ENCODE peak calls at places on chromosome 18, in six cellular contexts. One of them, this sample, is unnamed.

GRCh38 chr18:54647176-54647575 is 56.1 kb downstream of the DYNAP start:
- DNase-seq in body of pancreas: peak; percentile 54
- DNase-seq in BE2C: no peak
- DNase-seq in skeletal muscle cell: no peak
- DNase-seq in AG04450: no peak
- DNase-seq in A549: peak; percentile 48
- DNase-seq in this sample: peak; percentile 69

GRCh38 chr18:13039806-13040205 is 48.6 kb downstream of the CEP192 start:
- DNase-seq in body of pancreas: no peak
- DNase-seq in BE2C: no peak
- DNase-seq in skeletal muscle cell: no peak
- DNase-seq in AG04450: no peak
- DNase-seq in A549: no peak
- DNase-seq in this sample: no peak

GRCh38 chr18:62757399-62758010 is 42.2 kb downstream of the PHLPP1 start:
- DNase-seq in body of pancreas: peak; percentile 78
- DNase-seq in BE2C: no peak
- DNase-seq in skeletal muscle cell: no peak
- DNase-seq in AG04450: no peak
- DNase-seq in A549: no peak
- DNase-seq in this sample: peak; percentile 93

GRCh38 chr18:51438797-51439350 is 241.4 kb upstream of the MEX3C start:
- DNase-seq in body of pancreas: no peak
- DNase-seq in BE2C: no peak
- DNase-seq in skeletal muscle cell: no peak
- DNase-seq in AG04450: no peak
- DNase-seq in A549: no peak
- DNase-seq in this sample: no peak

GRCh38 chr18:23545247-23545789 is 41.0 kb downstream of the NPC1 start:
- DNase-seq in body of pancreas: no peak
- DNase-seq in BE2C: no peak
- DNase-seq in skeletal muscle cell: no peak
- DNase-seq in AG04450: no peak
- DNase-seq in A549: no peak
- DNase-seq in this sample: no peak

GRCh38 chr18:48136051-48136543 is 205.6 kb upstream of the SMAD2 start:
- DNase-seq in body of pancreas: peak; percentile 28
- DNase-seq in BE2C: peak; percentile 18
- DNase-seq in skeletal muscle cell: no peak
- DNase-seq in AG04450: no peak
- DNase-seq in A549: no peak
- DNase-seq in this sample: no peak

GRCh38 chr18:41436772-41437171 is 518.3 kb upstream of the PIK3C3 start:
- DNase-seq in body of pancreas: no peak
- DNase-seq in BE2C: no peak
- DNase-seq in skeletal muscle cell: no peak
- DNase-seq in AG04450: no peak
- DNase-seq in A549: no peak
- DNase-seq in this sample: peak; percentile 46

GRCh38 chr18:3451989-3452749 is 2.2 kb downstream of the TGIF1 start:
- DNase-seq in body of pancreas: peak; percentile 47
- DNase-seq in BE2C: no peak
- DNase-seq in skeletal muscle cell: no peak
- DNase-seq in AG04450: no peak
- DNase-seq in A549: peak; percentile 71
- DNase-seq in this sample: peak; percentile 60

GRCh38 chr18:69447886-69448285 is 47.2 kb downstream of the DOK6 start:
- DNase-seq in body of pancreas: no peak
- DNase-seq in BE2C: no peak
- DNase-seq in skeletal muscle cell: no peak
- DNase-seq in AG04450: no peak
- DNase-seq in A549: no peak
- DNase-seq in this sample: no peak

GRCh38 chr18:10072659-10073309 is 159.0 kb downstream of the VAPA start:
- DNase-seq in body of pancreas: peak; percentile 16
- DNase-seq in BE2C: no peak
- DNase-seq in skeletal muscle cell: no peak
- DNase-seq in AG04450: no peak
- DNase-seq in A549: no peak
- DNase-seq in this sample: peak; percentile 76

GRCh38 chr18:57906852-57907251 is 103.7 kb upstream of the ATP8B1 start:
- DNase-seq in body of pancreas: no peak
- DNase-seq in BE2C: no peak
- DNase-seq in skeletal muscle cell: no peak
- DNase-seq in AG04450: no peak
- DNase-seq in A549: peak; percentile 15
- DNase-seq in this sample: peak; percentile 18

GRCh38 chr18:45212186-45213039 is 402.9 kb upstream of the SLC14A2 start:
- DNase-seq in body of pancreas: peak; percentile 90
- DNase-seq in BE2C: peak; percentile 75
- DNase-seq in skeletal muscle cell: no peak
- DNase-seq in AG04450: peak; percentile 44
- DNase-seq in A549: peak; percentile 68
- DNase-seq in this sample: peak; percentile 69

GRCh38 chr18:58608216-58608615 is 20.7 kb downstream of the ALPK2 start:
- DNase-seq in body of pancreas: no peak
- DNase-seq in BE2C: no peak
- DNase-seq in skeletal muscle cell: no peak
- DNase-seq in AG04450: no peak
- DNase-seq in A549: no peak
- DNase-seq in this sample: no peak

GRCh38 chr18:45505497-45506206 is 109.6 kb upstream of the SLC14A2 start:
- DNase-seq in body of pancreas: no peak
- DNase-seq in BE2C: no peak
- DNase-seq in skeletal muscle cell: no peak
- DNase-seq in AG04450: no peak
- DNase-seq in A549: no peak
- DNase-seq in this sample: no peak

GRCh38 chr18:79047556-79048244 is 21.5 kb upstream of the ATP9B start:
- DNase-seq in body of pancreas: no peak
- DNase-seq in BE2C: peak; percentile 10
- DNase-seq in skeletal muscle cell: no peak
- DNase-seq in AG04450: no peak
- DNase-seq in A549: no peak
- DNase-seq in this sample: peak; percentile 22

GRCh38 chr18:72375628-72376027 is 168.5 kb downstream of the CBLN2 start:
- DNase-seq in body of pancreas: no peak
- DNase-seq in BE2C: no peak
- DNase-seq in skeletal muscle cell: peak; percentile 66
- DNase-seq in AG04450: peak; percentile 15
- DNase-seq in A549: no peak
- DNase-seq in this sample: peak; percentile 36

GRCh38 chr18:13372405-13372995 is 153.9 kb downstream of the LDLRAD4 start:
- DNase-seq in body of pancreas: no peak
- DNase-seq in BE2C: no peak
- DNase-seq in skeletal muscle cell: no peak
- DNase-seq in AG04450: no peak
- DNase-seq in A549: no peak
- DNase-seq in this sample: no peak

GRCh38 chr18:69400976-69401474 is 337 bp downstream of the DOK6 start:
- DNase-seq in body of pancreas: no peak
- DNase-seq in BE2C: peak; percentile 43
- DNase-seq in skeletal muscle cell: no peak
- DNase-seq in AG04450: no peak
- DNase-seq in A549: no peak
- DNase-seq in this sample: no peak

GRCh38 chr18:8538935-8539334 is 70.3 kb upstream of the RAB12 start:
- DNase-seq in body of pancreas: no peak
- DNase-seq in BE2C: no peak
- DNase-seq in skeletal muscle cell: no peak
- DNase-seq in AG04450: no peak
- DNase-seq in A549: no peak
- DNase-seq in this sample: no peak

GRCh38 chr18:9095297-9096012 is 7.0 kb upstream of the NDUFV2 start:
- DNase-seq in body of pancreas: peak; percentile 17
- DNase-seq in BE2C: no peak
- DNase-seq in skeletal muscle cell: no peak
- DNase-seq in AG04450: peak; percentile 37
- DNase-seq in A549: peak; percentile 13
- DNase-seq in this sample: no peak

GRCh38 chr18:13511961-13512572 is 214.3 kb downstream of the FAM210A start:
- DNase-seq in body of pancreas: no peak
- DNase-seq in BE2C: no peak
- DNase-seq in skeletal muscle cell: no peak
- DNase-seq in AG04450: no peak
- DNase-seq in A549: no peak
- DNase-seq in this sample: no peak

GRCh38 chr18:10170375-10170774 is 256.6 kb downstream of the VAPA start:
- DNase-seq in body of pancreas: no peak
- DNase-seq in BE2C: no peak
- DNase-seq in skeletal muscle cell: no peak
- DNase-seq in AG04450: no peak
- DNase-seq in A549: no peak
- DNase-seq in this sample: no peak

GRCh38 chr18:48539406-48540328 is 836 bp downstream of the CTIF start:
- DNase-seq in body of pancreas: peak; percentile 41
- DNase-seq in BE2C: peak; percentile 43
- DNase-seq in skeletal muscle cell: no peak
- DNase-seq in AG04450: no peak
- DNase-seq in A549: peak; percentile 39
- DNase-seq in this sample: peak; percentile 19

GRCh38 chr18:23266717-23267446 is 131.6 kb downstream of the CABLES1 start:
- DNase-seq in body of pancreas: no peak
- DNase-seq in BE2C: no peak
- DNase-seq in skeletal muscle cell: no peak
- DNase-seq in AG04450: no peak
- DNase-seq in A549: no peak
- DNase-seq in this sample: no peak

GRCh38 chr18:55385770-55386169 is 202.2 kb downstream of the TCF4 start:
- DNase-seq in body of pancreas: no peak
- DNase-seq in BE2C: no peak
- DNase-seq in skeletal muscle cell: no peak
- DNase-seq in AG04450: no peak
- DNase-seq in A549: no peak
- DNase-seq in this sample: no peak

GRCh38 chr18:41216604-41217003 is 738.4 kb upstream of the PIK3C3 start:
- DNase-seq in body of pancreas: no peak
- DNase-seq in BE2C: no peak
- DNase-seq in skeletal muscle cell: no peak
- DNase-seq in AG04450: no peak
- DNase-seq in A549: no peak
- DNase-seq in this sample: no peak

GRCh38 chr18:7291046-7291445 is 60.2 kb downstream of the LRRC30 start:
- DNase-seq in body of pancreas: no peak
- DNase-seq in BE2C: no peak
- DNase-seq in skeletal muscle cell: no peak
- DNase-seq in AG04450: no peak
- DNase-seq in A549: no peak
- DNase-seq in this sample: no peak

GRCh38 chr18:65215865-65216466 is 534.8 kb upstream of the CDH7 start:
- DNase-seq in body of pancreas: no peak
- DNase-seq in BE2C: peak; percentile 8
- DNase-seq in skeletal muscle cell: no peak
- DNase-seq in AG04450: no peak
- DNase-seq in A549: no peak
- DNase-seq in this sample: peak; percentile 59

GRCh38 chr18:22433960-22434359 is 16.2 kb upstream of the CTAGE1 start:
- DNase-seq in body of pancreas: no peak
- DNase-seq in BE2C: no peak
- DNase-seq in skeletal muscle cell: no peak
- DNase-seq in AG04450: no peak
- DNase-seq in A549: no peak
- DNase-seq in this sample: no peak

DNA sequence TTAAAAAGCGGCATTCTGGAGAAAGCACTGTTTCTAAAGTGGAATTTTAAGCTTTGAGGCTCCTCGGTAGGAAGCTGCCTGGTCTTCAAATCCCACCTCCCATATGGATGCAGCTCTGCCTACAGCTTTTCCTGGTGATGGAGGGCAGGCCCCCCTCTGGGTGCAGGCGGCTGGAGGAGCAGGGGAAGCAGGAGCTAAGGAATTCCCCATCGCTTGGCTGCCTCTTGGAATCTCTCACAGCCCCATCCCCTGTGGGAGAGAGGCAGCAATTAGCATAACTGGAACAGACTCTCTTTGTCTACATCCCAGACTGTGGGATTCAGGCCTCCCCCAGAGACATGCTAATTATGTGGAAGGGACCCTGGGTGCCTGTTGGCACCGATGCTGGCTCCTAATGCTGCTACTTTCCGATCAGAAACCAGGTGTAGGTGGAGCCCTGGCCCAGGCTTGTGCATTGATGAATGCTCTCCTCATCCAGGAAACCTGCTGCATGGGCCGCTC is 51.3 kb downstream of the LIPG start:
- DNase-seq in body of pancreas: peak; percentile 48
- DNase-seq in BE2C: no peak
- DNase-seq in skeletal muscle cell: no peak
- DNase-seq in AG04450: no peak
- DNase-seq in A549: no peak
- DNase-seq in this sample: no peak
- H3K4me3 ChIP-seq in body of pancreas: no peak overlapping the region
- H3K4me3 ChIP-seq in BE2C: no peak overlapping the region
- H3K4me3 ChIP-seq in skeletal muscle cell: no peak overlapping the region
- H3K4me3 ChIP-seq in AG04450: no peak overlapping the region
- H3K4me3 ChIP-seq in A549: no peak overlapping the region
- H3K4me3 ChIP-seq in this sample: no peak overlapping the region

GRCh38 chr18:1511619-1512311 is 607.1 kb downstream of the ADCYAP1 start:
- DNase-seq in body of pancreas: no peak
- DNase-seq in BE2C: no peak
- DNase-seq in skeletal muscle cell: no peak
- DNase-seq in AG04450: no peak
- DNase-seq in A549: no peak
- DNase-seq in this sample: no peak

GRCh38 chr18:1510542-1511179 is 606.0 kb downstream of the ADCYAP1 start:
- DNase-seq in body of pancreas: no peak
- DNase-seq in BE2C: no peak
- DNase-seq in skeletal muscle cell: no peak
- DNase-seq in AG04450: no peak
- DNase-seq in A549: no peak
- DNase-seq in this sample: no peak

GRCh38 chr18:1513519-1513918 is 608.8 kb downstream of the ADCYAP1 start:
- DNase-seq in body of pancreas: no peak
- DNase-seq in BE2C: no peak
- DNase-seq in skeletal muscle cell: no peak
- DNase-seq in AG04450: no peak
- DNase-seq in A549: no peak
- DNase-seq in this sample: peak; percentile 58
- H3K4me3 ChIP-seq in body of pancreas: no peak overlapping the region
- H3K4me3 ChIP-seq in BE2C: no peak overlapping the region
- H3K4me3 ChIP-seq in skeletal muscle cell: no peak overlapping the region
- H3K4me3 ChIP-seq in AG04450: no peak overlapping the region
- H3K4me3 ChIP-seq in A549: no peak overlapping the region
- H3K4me3 ChIP-seq in this sample: no peak overlapping the region

GRCh38 chr18:73985855-73986254 is 161.8 kb downstream of the FBXO15 start:
- DNase-seq in body of pancreas: no peak
- DNase-seq in BE2C: no peak
- DNase-seq in skeletal muscle cell: no peak
- DNase-seq in AG04450: no peak
- DNase-seq in A549: no peak
- DNase-seq in this sample: no peak
- H3K4me3 ChIP-seq in body of pancreas: no peak overlapping the region
- H3K4me3 ChIP-seq in BE2C: no peak overlapping the region
- H3K4me3 ChIP-seq in skeletal muscle cell: no peak overlapping the region
- H3K4me3 ChIP-seq in AG04450: no peak overlapping the region
- H3K4me3 ChIP-seq in A549: no peak overlapping the region
- H3K4me3 ChIP-seq in this sample: no peak overlapping the region

GRCh38 chr18:76860411-76860810 is 38.1 kb downstream of the ZNF236 start:
- DNase-seq in body of pancreas: no peak
- DNase-seq in BE2C: no peak
- DNase-seq in skeletal muscle cell: no peak
- DNase-seq in AG04450: no peak
- DNase-seq in A549: no peak
- DNase-seq in this sample: no peak

GRCh38 chr18:76859474-76860339 is 37.4 kb downstream of the ZNF236 start:
- DNase-seq in body of pancreas: no peak
- DNase-seq in BE2C: no peak
- DNase-seq in skeletal muscle cell: no peak
- DNase-seq in AG04450: no peak
- DNase-seq in A549: no peak
- DNase-seq in this sample: no peak

GRCh38 chr18:76857476-76857875 is 35.1 kb downstream of the ZNF236 start:
- DNase-seq in body of pancreas: no peak
- DNase-seq in BE2C: no peak
- DNase-seq in skeletal muscle cell: no peak
- DNase-seq in AG04450: no peak
- DNase-seq in A549: no peak
- DNase-seq in this sample: no peak
- H3K4me3 ChIP-seq in body of pancreas: no peak overlapping the region
- H3K4me3 ChIP-seq in BE2C: no peak overlapping the region
- H3K4me3 ChIP-seq in skeletal muscle cell: no peak overlapping the region
- H3K4me3 ChIP-seq in AG04450: no peak overlapping the region
- H3K4me3 ChIP-seq in A549: no peak overlapping the region
- H3K4me3 ChIP-seq in this sample: no peak overlapping the region

This sample was measured in PC-3.